ENCODE peak calls at places on chromosomes 5 and 9, in ten cellular contexts. A is ACHN; N is activated T-cell treated with anti-CD3 and anti-CD28 coated beads for 48 hours; W is right cardiac atrium; O is stimulated activated effector memory CD8-positive, alpha-beta T cell treated with anti-CD3 and anti-CD28 coated beads, Interleukin-12 subunit alpha, Interleukin-12 subunit beta, amount 100 ng/mL, for 72 hours; Y is activated T-helper 9 cell treated with anti-CD3 and anti-CD28 coated beads, Interleukin-2, amount 50 U/mL, for 16 hours; Q is HCEC 1CT; H is Jurkat, Clone E6-1; K is stimulated activated CD8-positive, alpha-beta memory T cell treated with anti-CD3 and anti-CD28 coated beads, Interleukin-4, amount 100 ng/mL, for 1 hour; L is stimulated activated CD4-positive, alpha-beta T cell treated with anti-CD3 and anti-CD28 coated beads, TNF-alpha, amount 100 ng/mL, for 1 hour. Z is an unnamed sample.

GRCh38 chr5:83360573-83360972 is 111.0 kb upstream of the VCAN start:
- DNase-seq in A (no peak), N (no peak), W (no peak), O (no peak), Y (no peak), Q (no peak), H (no peak), K (no peak), L (no peak), Z (no peak)

GRCh38 chr5:17796757-17797398 is 162.6 kb downstream of the TAF11L14 start:
- DNase-seq in A (no peak), N (no peak), W (no peak), O (no peak), Y (no peak), Q (no peak), H (no peak), K (no peak), L (no peak), Z (no peak)

GRCh38 chr9:123957168-123957721 is 27.3 kb upstream of the DENND1A start:
- DNase-seq in A (no peak), N (no peak), W (no peak), O (no peak), Y (no peak), Q (no peak), H (no peak), K (no peak), L (no peak), Z (no peak)

GRCh38 chr9:14238044-14238443 is 75.9 kb downstream of the NFIB start:
- DNase-seq in A (peak; percentile 54), N (no peak), W (no peak), O (no peak), Y (no peak), Q (no peak), H (no peak), K (no peak), L (no peak), Z (no peak)

GRCh38 chr5:14880688-14881087 is 9.1 kb upstream of the ANKH start:
- DNase-seq in A (no peak), N (no peak), W (no peak), O (no peak), Y (no peak), Q (peak; percentile 61), H (no peak), K (no peak), L (no peak), Z (no peak)

GRCh38 chr5:148909001-148909400 is 82.6 kb downstream of the ADRB2 start:
- DNase-seq in A (no peak), N (no peak), W (no peak), O (no peak), Y (no peak), Q (peak; percentile 73), H (no peak), K (no peak), L (no peak), Z (no peak)

GRCh38 chr9:7121055-7121454 is 363.3 kb downstream of the KDM4C start:
- DNase-seq in A (no peak), N (no peak), W (no peak), O (no peak), Y (no peak), Q (no peak), H (no peak), K (no peak), L (no peak), Z (no peak)

GRCh38 chr9:132390966-132391365 is 15.7 kb downstream of the TTF1 start:
- DNase-seq in A (no peak), N (no peak), W (no peak), O (no peak), Y (no peak), Q (no peak), H (no peak), K (no peak), L (no peak), Z (no peak)

Z was measured in adrenal gland.